ENCODE peak calls at places on chromosomes 7 and 10, in nine cellular contexts. Z is GM12892; M is occipital lobe; C is stimulated activated CD4-positive, alpha-beta T cell treated with anti-CD3 and anti-CD28 coated beads, Interleukin-4, amount 100 ng/mL, for 48 hours; B is neural crest cell; D is activated T-cell treated with anti-CD3 and anti-CD28 coated beads for 4 hours; X is coronary artery; S is ACHN; H is stimulated activated CD8-positive, alpha-beta memory T cell treated with anti-CD3 and anti-CD28 coated beads, Interleukin-15, amount 100 ng/mL, for 24 hours. G is an unnamed sample.

GRCh38 chr10:73537709-73538108 is 41.9 kb upstream of the PPP3CB start:
- DNase-seq in Z (no peak), M (no peak), C (no peak), B (no peak), D (no peak), X (no peak), S (no peak), H (no peak), G (no peak)

GRCh38 chr7:102425639-102426267 is 7.6 kb upstream of the ORAI2 start:
- DNase-seq in Z (peak; percentile 79), M (no peak), C (peak; percentile 79), B (no peak), D (peak; percentile 70), X (no peak), S (no peak), H (peak; percentile 53), G (peak; percentile 72)

GRCh38 chr7:106504620-106505019 is 156.3 kb downstream of the CCDC71L start:
- DNase-seq in Z (no peak), M (no peak), C (no peak), B (no peak), D (no peak), X (no peak), S (no peak), H (no peak), G (no peak)

GRCh38 chr7:21256310-21256877 is 171.5 kb upstream of the SP4 start:
- DNase-seq in Z (no peak), M (no peak), C (peak; percentile 6), B (no peak), D (no peak), X (no peak), S (peak; percentile 76), H (no peak), G (no peak)

GRCh38 chr10:132401396-132402168 is 4.6 kb downstream of the PWWP2B start:
- DNase-seq in Z (no peak), M (no peak), C (no peak), B (no peak), D (no peak), X (no peak), S (no peak), H (no peak), G (no peak)

GRCh38 chr10:13001041-13001886 is at the start of gene CCDC3:
- DNase-seq in Z (peak; percentile 19), M (no peak), C (peak; percentile 13), B (peak; percentile 19), D (no peak), X (peak; percentile 75), S (peak; percentile 1), H (peak; percentile 0), G (peak; percentile 29)

GRCh38 chr10:47022311-47023131 is 111.3 kb downstream of the PTPN20 start:
- DNase-seq in Z (no peak), M (no peak), C (no peak), B (no peak), D (no peak), X (peak; percentile 67), S (no peak), H (no peak), G (no peak)

GRCh38 chr10:131656446-131656845 is 244.4 kb upstream of the PPP2R2D start:
- DNase-seq in Z (no peak), M (no peak), C (no peak), B (no peak), D (no peak), X (peak; percentile 26), S (no peak), H (no peak), G (no peak)

GRCh38 chr10:58842860-58843376 is 330.2 kb downstream of the BICC1 start:
- DNase-seq in Z (no peak), M (no peak), C (no peak), B (no peak), D (no peak), X (no peak), S (no peak), H (no peak), G (no peak)

GRCh38 chr7:78018541-78019456 is 220.2 kb downstream of the PHTF2 start:
- DNase-seq in Z (no peak), M (peak; percentile 6), C (no peak), B (peak; percentile 20), D (peak; percentile 4), X (no peak), S (peak; percentile 62), H (no peak), G (no peak)

G was measured in GM12891.